ENCODE peak calls at places on chromosomes 2 and 18, in eight cellular contexts. P, Z, F, G, R, Y, A and V are unnamed samples.

GRCh38 chr2:196315388-196316049 is 144.1 kb upstream of the STK17B start:
- DNase-seq in G (no peak), Z (no peak), A (no peak), F (no peak), P (no peak), R (peak; percentile 63), Y (no peak), V (no peak)

GRCh38 chr2:58006256-58006951 is 40.2 kb upstream of the VRK2 start:
- DNase-seq in Y (no peak), P (no peak), Z (no peak), G (no peak), A (no peak), R (no peak), F (no peak), V (no peak)

GRCh38 chr18:49784427-49785185 is 28.7 kb downstream of the ACAA2 start:
- DNase-seq in G (no peak), P (no peak), F (no peak), R (no peak), Z (no peak), A (no peak), Y (no peak), V (no peak)

GRCh38 chr2:86807462-86808275 is 17.0 kb upstream of the CD8A start:
- DNase-seq in Y (no peak), Z (peak; percentile 72), G (peak; percentile 65), P (peak; percentile 39), R (no peak), F (peak; percentile 87), A (no peak), V (no peak)

GRCh38 chr2:158325031-158325781 is 131.3 kb downstream of the CCDC148 start:
- DNase-seq in G (no peak), A (peak; percentile 18), R (peak; percentile 44), Y (no peak), F (no peak), Z (no peak), P (peak; percentile 79), V (no peak)

GRCh38 chr2:62050456-62051045 is 145.1 kb downstream of the COMMD1 start:
- DNase-seq in G (no peak), F (no peak), R (no peak), Z (no peak), P (no peak), Y (no peak), A (no peak), V (no peak)

GRCh38 chr2:184685999-184686841 is 87.9 kb downstream of the ZNF804A start:
- DNase-seq in G (no peak), F (no peak), P (peak; percentile 32), R (no peak), Z (no peak), Y (no peak), A (no peak), V (no peak)

GRCh38 chr2:236254021-236254420 is 10.2 kb downstream of the ASB18 start:
- DNase-seq in R (no peak), Y (no peak), A (no peak), F (no peak), P (no peak), G (no peak), Z (no peak), V (no peak)

GRCh38 chr2:19936979-19937378 is 35.2 kb upstream of the TTC32 start:
- DNase-seq in Y (no peak), Z (no peak), G (no peak), R (no peak), F (no peak), P (no peak), A (no peak), V (no peak)

GRCh38 chr2:63034575-63034974 is 16.1 kb upstream of the OTX1 start:
- DNase-seq in F (no peak), G (no peak), Y (no peak), R (no peak), P (no peak), Z (no peak), A (no peak), V (no peak)

GRCh38 chr2:191678437-191679110 is 638 bp downstream of the NABP1 start:
- DNase-seq in A (no peak), Z (peak; percentile 59), R (no peak), F (peak; percentile 7), Y (no peak), G (peak; percentile 30), P (peak; percentile 61), V (no peak)

GRCh38 chr2:166539340-166540162 is 45.5 kb upstream of the SCN7A start:
- DNase-seq in F (peak; percentile 80), Z (no peak), G (peak; percentile 48), A (peak; percentile 61), P (peak; percentile 62), Y (peak; percentile 56), R (peak; percentile 59), V (no peak)